ENCODE peak calls at places on chromosome 21, in five cellular contexts. J, R, Q, K and S are unnamed samples.

GRCh38 chr21:43884861-43885370 is 19.9 kb downstream of the AGPAT3 start:
- DNase-seq in J (no peak), R (no peak), Q (no peak), K (no peak), S (no peak)

GRCh38 chr21:43004926-43005325 is 30.6 kb downstream of the PKNOX1 start:
- DNase-seq in J (no peak), R (no peak), Q (no peak), K (no peak), S (no peak)

GRCh38 chr21:34707876-34708325 is 39.1 kb downstream of the CLIC6 start:
- DNase-seq in J (peak; percentile 11), R (no peak), Q (no peak), K (no peak), S (no peak)

GRCh38 chr21:45291613-45292398 is 4.1 kb upstream of the POFUT2 start:
- DNase-seq in J (no peak), R (no peak), Q (no peak), K (peak; percentile 74), S (no peak)

GRCh38 chr21:44285547-44285992 is at the start of gene AIRE:
- DNase-seq in J (no peak), R (no peak), Q (peak; percentile 62), K (no peak), S (no peak)

GRCh38 chr21:26965567-26966359 is 1.1 kb downstream of the ADAMTS5 start:
- DNase-seq in J (no peak), R (peak; percentile 87), Q (no peak), K (no peak), S (no peak)

GRCh38 chr21:25646541-25646940 is 7.5 kb downstream of the JAM2 start:
- DNase-seq in J (no peak), R (no peak), Q (no peak), K (no peak), S (no peak)

GRCh38 chr21:36741506-36741905 is 42.6 kb downstream of the SIM2 start:
- DNase-seq in J (no peak), R (peak; percentile 66), Q (no peak), K (no peak), S (no peak)

GRCh38 chr21:38760017-38760761 is 45.5 kb upstream of the ETS2 start:
- DNase-seq in J (no peak), R (no peak), Q (no peak), K (no peak), S (no peak)

GRCh38 chr21:33069645-33069993 is 322 bp upstream of the OLIG1 start:
- DNase-seq in J (no peak), R (no peak), Q (no peak), K (no peak), S (no peak)

GRCh38 chr21:32193066-32193465 is 85.8 kb downstream of the MIS18A start:
- DNase-seq in J (no peak), R (no peak), Q (no peak), K (no peak), S (no peak)

GRCh38 chr21:14054682-14055081 is 156.1 kb downstream of the LIPI start:
- DNase-seq in J (no peak), R (no peak), Q (no peak), K (no peak), S (no peak)

GRCh38 chr21:45455321-45456013 is 50.5 kb downstream of the COL18A1 start:
- DNase-seq in J (no peak), R (peak; percentile 85), Q (peak; percentile 79), K (no peak), S (no peak)

GRCh38 chr21:43864313-43864805 is 664 bp upstream of the AGPAT3 start:
- DNase-seq in J (no peak), R (peak; percentile 85), Q (peak; percentile 18), K (peak; percentile 70), S (peak; percentile 15)

GRCh38 chr21:33425825-33426224 is 22.6 kb downstream of the IFNGR2 start:
- DNase-seq in J (no peak), R (no peak), Q (no peak), K (no peak), S (no peak)

GRCh38 chr21:26177741-26178452 is 7.3 kb upstream of the APP start:
- DNase-seq in J (no peak), R (no peak), Q (no peak), K (no peak), S (no peak)